ENCODE peak calls at places on chromosomes 4 and X, in five cellular contexts. P is stomach, S is upper lobe of left lung, K is ovary, T is A549. G is an unnamed sample.

GRCh38 chr4:48699470-48699869 is 80.6 kb downstream of the FRYL start:
- DNase-seq in P (no peak), S (no peak), K (no peak), T (peak), G (no peak)

GRCh38 chr4:96955226-96955625 is 1115.3 kb downstream of the PDHA2 start:
- DNase-seq in P (no peak), S (no peak), K (no peak), T (no peak), G (no peak)

GRCh38 chrX:79081895-79082512 is 62.5 kb upstream of the GPR174 start:
- DNase-seq in P (no peak), S (no peak), K (no peak), T (peak), G (no peak)

GRCh38 chr4:108703370-108703769 is 53.0 kb downstream of the OSTC start:
- DNase-seq in P (no peak), S (no peak), K (no peak), T (no peak), G (no peak)

GRCh38 chrX:11193035-11193469 is 81.9 kb downstream of the HCCS start:
- DNase-seq in P (no peak), S (no peak), K (no peak), T (no peak), G (no peak)

GRCh38 chrX:107935664-107936433 is 46.3 kb downstream of the TEX13B start:
- DNase-seq in P (no peak), S (no peak), K (no peak), T (peak), G (no peak)

GRCh38 chr4:92265066-92265465 is 38.7 kb upstream of the GRID2 start:
- DNase-seq in P (no peak), S (no peak), K (no peak), T (no peak), G (no peak)

GRCh38 chrX:153519569-153520285 is 2.3 kb downstream of the ATP2B3 start:
- DNase-seq in P (no peak), S (no peak), K (no peak), T (no peak), G (no peak)

GRCh38 chrX:106936246-106936645 is 16.0 kb downstream of the CLDN2 start:
- DNase-seq in P (no peak), S (no peak), K (no peak), T (no peak), G (no peak)

GRCh38 chrX:11040405-11040804 is 70.7 kb upstream of the HCCS start:
- DNase-seq in P (no peak), S (no peak), K (no peak), T (no peak), G (no peak)

GRCh38 chr4:170476351-170476750 is 386.6 kb upstream of the AADAT start:
- DNase-seq in P (no peak), S (no peak), K (no peak), T (no peak), G (no peak)

DNA sequence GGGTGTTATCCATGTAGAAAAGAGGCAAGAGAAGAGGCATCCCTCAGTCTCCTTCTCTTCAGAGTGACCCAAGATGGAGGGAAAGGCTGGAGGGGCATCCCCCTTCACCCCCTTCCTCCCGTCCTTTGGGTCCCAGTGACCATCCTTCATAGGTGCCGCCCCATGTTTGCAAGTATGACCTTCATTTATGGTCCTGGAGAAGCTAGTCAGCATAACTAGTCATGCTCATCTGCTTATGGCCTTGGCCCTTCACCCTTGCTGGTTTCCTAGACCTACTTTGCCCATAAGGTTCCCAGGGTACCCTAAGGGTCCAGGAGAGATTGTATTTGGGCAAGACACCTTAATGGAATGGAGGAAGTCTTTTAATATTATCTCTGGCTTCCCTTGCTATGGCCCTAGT is 46.7 kb downstream of the HMGB2 start:
- DNase-seq in P (no peak), S (no peak), K (no peak), T (no peak), G (no peak)
- TF ChIP-seq CTCF in P (no peak), S (no peak), K (no peak), T (no peak), G (no peak)

DNA sequence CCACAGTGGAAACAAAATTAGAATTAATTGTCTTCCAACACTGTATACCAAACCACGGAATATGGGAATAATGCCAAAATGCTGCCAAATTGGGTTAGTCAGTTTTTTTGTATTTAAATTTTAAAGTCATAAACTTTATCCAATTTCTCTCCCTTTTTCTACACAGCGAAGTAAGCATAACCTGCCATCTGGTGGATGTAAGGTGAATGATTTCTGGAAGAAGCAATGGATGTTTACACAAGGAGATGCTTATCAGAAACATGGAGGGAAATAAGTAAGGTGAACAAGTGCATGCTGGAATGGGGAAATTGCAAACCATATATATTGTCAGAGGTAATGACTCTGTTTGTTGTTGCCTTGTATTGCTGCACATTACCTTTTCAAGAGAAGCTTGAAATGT is 691.9 kb downstream of the TECRL start:
- DNase-seq in P (no peak), S (no peak), K (no peak), T (peak), G (no peak)
- TF ChIP-seq CTCF in P (no peak), S (no peak), K (no peak), T (no peak), G (no peak)

DNA sequence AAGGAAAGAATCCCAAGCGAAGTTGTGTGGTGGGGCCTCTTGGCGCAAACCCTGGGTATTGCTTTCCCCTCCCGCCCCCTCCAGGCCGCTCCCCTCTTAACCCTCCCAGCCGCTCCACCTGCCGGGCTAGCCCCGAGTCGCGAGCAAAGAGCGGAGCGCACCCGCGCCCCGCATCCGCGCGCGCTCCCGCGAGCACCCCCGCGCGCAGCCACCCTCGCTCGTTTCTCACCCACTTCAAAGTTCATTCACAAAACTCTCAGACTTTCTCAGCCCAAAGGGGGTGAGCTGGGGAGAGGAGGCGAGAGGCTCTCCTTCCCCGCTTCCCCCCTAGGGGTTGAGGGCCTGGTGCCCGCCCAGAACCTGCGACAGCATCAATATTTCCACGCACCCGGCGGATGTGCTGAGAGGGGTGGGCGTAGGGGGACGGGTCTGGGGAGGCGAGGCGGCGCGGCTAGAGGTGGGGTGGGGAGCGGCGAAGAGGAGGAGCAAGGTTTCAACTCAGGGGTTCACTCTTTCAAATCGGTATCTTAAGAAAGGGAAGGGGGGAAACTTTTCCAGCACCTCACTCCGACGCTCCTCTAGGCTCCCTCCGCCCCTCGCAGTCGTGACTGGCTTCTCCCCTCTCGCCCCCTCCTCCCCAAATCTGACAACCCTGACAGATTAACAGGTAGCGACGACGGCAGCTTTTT is 1.8 kb downstream of the MAML3 start:
- DNase-seq in P (peak), S (peak), K (peak), T (no peak), G (no peak)
- TF ChIP-seq CTCF in P (no peak), S (peak), K (no peak), T (no peak), G (no peak)

GRCh38 chr4:173746424-173746823 is 216.4 kb upstream of the HAND2 start:
- DNase-seq in P (no peak), S (no peak), K (no peak), T (no peak), G (no peak)

GRCh38 chr4:173747537-173748257 is 217.7 kb upstream of the HAND2 start:
- DNase-seq in P (no peak), S (no peak), K (no peak), T (no peak), G (no peak)

GRCh38 chr4:173745765-173746164 is 215.7 kb upstream of the HAND2 start:
- DNase-seq in P (no peak), S (no peak), K (no peak), T (no peak), G (no peak)

GRCh38 chr4:173752610-173753009 is 222.6 kb upstream of the HAND2 start:
- DNase-seq in P (no peak), S (no peak), K (no peak), T (peak), G (no peak)

DNA sequence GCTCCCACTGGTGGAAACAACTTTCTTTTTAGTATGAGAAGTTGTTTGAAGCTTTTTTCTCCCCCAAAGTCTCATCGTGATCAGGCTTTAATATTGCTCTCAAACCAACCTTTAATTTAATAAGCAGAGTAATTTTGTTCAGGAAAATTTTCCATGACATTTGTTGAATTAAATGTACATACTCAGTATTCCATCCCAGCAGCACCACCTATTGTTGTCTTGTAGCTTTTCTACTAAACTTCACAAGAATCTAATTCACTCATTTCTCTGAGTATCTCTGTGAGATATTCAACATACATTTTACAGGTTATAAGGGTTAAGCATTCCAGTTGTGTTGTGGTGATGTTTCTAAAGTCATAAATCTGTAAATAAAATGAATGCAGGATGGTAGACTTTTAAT is 218.3 kb upstream of the HAND2 start:
- DNase-seq in P (no peak), S (no peak), K (no peak), T (no peak), G (no peak)
- TF ChIP-seq CTCF in P (no peak), S (no peak), K (no peak), T (no peak), G (no peak)

GRCh38 chr4:186192068-186192751 is 843 bp downstream of the CYP4V2 start:
- DNase-seq in P (peak), S (peak), K (no peak), T (no peak), G (peak)

GRCh38 chr4:186190456-186191265 is 706 bp upstream of the CYP4V2 start:
- DNase-seq in P (no peak), S (peak), K (no peak), T (no peak), G (no peak)

GRCh38 chr4:186189656-186190055 is 1.7 kb upstream of the CYP4V2 start:
- DNase-seq in P (no peak), S (no peak), K (no peak), T (no peak), G (no peak)

GRCh38 chr4:186193851-186194250 is 2.5 kb downstream of the CYP4V2 start:
- DNase-seq in P (no peak), S (no peak), K (no peak), T (no peak), G (no peak)

GRCh38 chr4:186191266-186192067 is at the start of gene CYP4V2:
- DNase-seq in P (peak), S (peak), K (peak), T (peak), G (peak)
- TF ChIP-seq CTCF in P (no peak), S (peak), K (no peak), T (peak), G (no peak)

DNA sequence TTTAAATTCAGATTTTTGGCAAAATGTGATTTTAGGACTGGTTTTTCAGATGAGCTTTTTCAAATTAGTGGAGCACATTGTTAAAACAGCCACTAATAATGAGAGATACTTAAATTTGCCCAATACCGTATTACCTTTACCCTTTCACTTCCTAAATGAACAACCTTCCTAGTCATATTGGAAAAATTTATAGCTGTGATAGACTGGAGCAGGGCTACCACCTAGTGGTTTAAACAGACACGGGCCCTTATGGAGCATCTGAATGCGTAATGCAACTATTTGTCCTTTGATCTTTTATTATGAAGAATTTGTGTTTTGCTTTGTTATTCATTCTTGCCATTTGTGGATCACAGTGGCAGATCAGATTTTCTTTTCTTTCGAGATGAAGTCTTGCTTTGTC is 72.7 kb downstream of the KDM6A start:
- DNase-seq in P (no peak), S (no peak), K (no peak), T (no peak), G (no peak)
- TF ChIP-seq CTCF in P (no peak), S (no peak), K (no peak), T (no peak), G (no peak)

DNA sequence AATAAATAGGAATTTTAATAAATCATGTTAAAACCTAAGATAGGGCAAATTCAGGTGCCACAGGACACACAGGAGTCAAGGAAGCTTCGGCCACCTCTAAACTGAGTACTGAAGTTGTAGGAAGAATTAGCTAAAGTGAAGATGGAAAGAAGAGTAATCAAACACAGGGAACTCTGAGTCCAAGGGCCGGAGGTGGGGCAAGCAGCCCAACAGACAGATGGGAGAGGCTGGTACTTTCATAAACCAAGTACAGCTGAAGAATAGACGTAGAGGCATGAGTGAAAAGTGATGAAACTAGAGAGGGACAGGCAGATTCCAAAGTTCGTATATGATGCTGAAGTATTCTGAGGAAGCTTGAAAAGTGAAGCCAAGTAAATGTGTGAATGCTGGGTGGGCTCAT is 203.4 kb downstream of the NR3C2 start:
- DNase-seq in P (no peak), S (no peak), K (no peak), T (no peak), G (no peak)
- TF ChIP-seq CTCF in P (no peak), S (no peak), K (no peak), T (no peak), G (no peak)

GRCh38 chr4:6334203-6334887 is 64.7 kb downstream of the WFS1 start:
- DNase-seq in P (no peak), S (no peak), K (no peak), T (no peak), G (no peak)

GRCh38 chr4:6333301-6334202 is 63.9 kb downstream of the WFS1 start:
- DNase-seq in P (no peak), S (no peak), K (no peak), T (peak), G (no peak)

GRCh38 chr4:6336166-6336565 is 66.5 kb downstream of the WFS1 start:
- DNase-seq in P (no peak), S (no peak), K (no peak), T (no peak), G (no peak)

GRCh38 chr4:6337331-6337935 is 67.8 kb downstream of the WFS1 start:
- DNase-seq in P (peak), S (no peak), K (peak), T (no peak), G (no peak)

DNA sequence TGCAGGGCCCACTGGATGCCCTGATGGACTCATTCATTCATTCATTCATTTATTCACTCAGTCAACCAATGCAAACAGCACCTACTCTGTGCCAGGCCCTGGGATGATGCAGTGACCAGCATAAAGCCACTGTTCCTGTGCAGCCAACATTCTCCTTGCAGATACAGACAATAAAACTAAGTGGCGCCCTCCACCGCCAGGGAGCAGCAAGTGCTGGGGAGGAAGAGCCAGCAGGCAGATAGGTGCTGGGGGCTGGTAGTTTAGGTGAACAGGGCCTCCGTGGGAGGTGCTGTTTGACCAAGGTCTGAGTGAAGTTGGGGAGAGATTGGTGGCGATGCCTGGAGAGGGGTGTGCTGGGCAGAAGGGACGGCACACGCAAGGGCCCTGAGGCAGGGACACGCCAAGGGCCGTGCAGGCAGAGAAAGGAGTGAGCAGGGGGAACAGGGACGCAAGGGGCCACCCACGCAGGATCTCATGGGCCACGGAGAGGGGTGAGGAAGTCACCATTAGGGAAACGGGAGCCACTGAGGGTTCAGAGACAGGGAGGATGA is 65.5 kb downstream of the WFS1 start:
- DNase-seq in P (no peak), S (no peak), K (no peak), T (no peak), G (no peak)
- TF ChIP-seq CTCF in P (no peak), S (no peak), K (no peak), T (no peak), G (no peak)

GRCh38 chr4:8524595-8525382 is 55.4 kb upstream of the GPR78 start:
- DNase-seq in P (no peak), S (no peak), K (peak), T (no peak), G (no peak)
- TF ChIP-seq CTCF in P (no peak), S (no peak), K (no peak), T (no peak), G (no peak)